ENCODE peak calls at places on chromosomes 7 and 10, in ten cellular contexts. One of them, this sample, is unnamed.
A peak's percentile ranks its signal among the peaks of the same experiment; 100 is the strongest.

GRCh38 chr10:97827778-97828291 is 21.8 kb upstream of the GOLGA7B start:
- DNase-seq in stomach: no peak
- DNase-seq in HCT116: no peak
- DNase-seq in K562: no peak
- DNase-seq in H1: no peak
- DNase-seq in breast epithelium: no peak
- DNase-seq in sigmoid colon: no peak
- DNase-seq in upper lobe of left lung: no peak
- DNase-seq in endothelial cell of umbilical vein: no peak
- DNase-seq in transverse colon: no peak
- DNase-seq in this sample: no peak

GRCh38 chr10:67923551-67923950 is 39.1 kb downstream of the SIRT1 start:
- DNase-seq in stomach: no peak
- DNase-seq in HCT116: no peak
- DNase-seq in K562: no peak
- DNase-seq in H1: no peak
- DNase-seq in breast epithelium: no peak
- DNase-seq in sigmoid colon: no peak
- DNase-seq in upper lobe of left lung: no peak
- DNase-seq in endothelial cell of umbilical vein: no peak
- DNase-seq in transverse colon: no peak
- DNase-seq in this sample: no peak

GRCh38 chr10:26755443-26755903 is 58.0 kb downstream of the PDSS1 start:
- DNase-seq in stomach: no peak
- DNase-seq in HCT116: peak; percentile 16
- DNase-seq in K562: no peak
- DNase-seq in H1: no peak
- DNase-seq in breast epithelium: no peak
- DNase-seq in sigmoid colon: no peak
- DNase-seq in upper lobe of left lung: no peak
- DNase-seq in endothelial cell of umbilical vein: peak; percentile 43
- DNase-seq in transverse colon: no peak
- DNase-seq in this sample: no peak

GRCh38 chr7:36278767-36279171 is 110.9 kb upstream of the ANLN start:
- DNase-seq in stomach: no peak
- DNase-seq in HCT116: no peak
- DNase-seq in K562: no peak
- DNase-seq in H1: no peak
- DNase-seq in breast epithelium: no peak
- DNase-seq in sigmoid colon: peak; percentile 93
- DNase-seq in upper lobe of left lung: no peak
- DNase-seq in endothelial cell of umbilical vein: no peak
- DNase-seq in transverse colon: no peak
- DNase-seq in this sample: peak; percentile 52

GRCh38 chr7:26397786-26398435 is 106.2 kb downstream of the SNX10 start:
- DNase-seq in stomach: no peak
- DNase-seq in HCT116: no peak
- DNase-seq in K562: peak; percentile 46
- DNase-seq in H1: peak; percentile 75
- DNase-seq in breast epithelium: no peak
- DNase-seq in sigmoid colon: no peak
- DNase-seq in upper lobe of left lung: peak; percentile 23
- DNase-seq in endothelial cell of umbilical vein: no peak
- DNase-seq in transverse colon: peak; percentile 37
- DNase-seq in this sample: peak; percentile 20

GRCh38 chr7:39700932-39701331 is 77.6 kb downstream of the RALA start:
- DNase-seq in stomach: no peak
- DNase-seq in HCT116: no peak
- DNase-seq in K562: no peak
- DNase-seq in H1: no peak
- DNase-seq in breast epithelium: peak; percentile 62
- DNase-seq in sigmoid colon: peak; percentile 69
- DNase-seq in upper lobe of left lung: peak; percentile 67
- DNase-seq in endothelial cell of umbilical vein: no peak
- DNase-seq in transverse colon: peak; percentile 35
- DNase-seq in this sample: no peak

GRCh38 chr10:91521444-91521843 is 111.3 kb downstream of the HECTD2 start:
- DNase-seq in stomach: no peak
- DNase-seq in HCT116: no peak
- DNase-seq in K562: no peak
- DNase-seq in H1: no peak
- DNase-seq in breast epithelium: no peak
- DNase-seq in sigmoid colon: no peak
- DNase-seq in upper lobe of left lung: no peak
- DNase-seq in endothelial cell of umbilical vein: no peak
- DNase-seq in transverse colon: no peak
- DNase-seq in this sample: no peak

GRCh38 chr7:50687096-50687495 is 95.6 kb downstream of the GRB10 start:
- DNase-seq in stomach: no peak
- DNase-seq in HCT116: no peak
- DNase-seq in K562: no peak
- DNase-seq in H1: no peak
- DNase-seq in breast epithelium: no peak
- DNase-seq in sigmoid colon: no peak
- DNase-seq in upper lobe of left lung: no peak
- DNase-seq in endothelial cell of umbilical vein: no peak
- DNase-seq in transverse colon: no peak
- DNase-seq in this sample: no peak

GRCh38 chr10:119165171-119166110 is at the start of gene SFXN4:
- DNase-seq in stomach: peak; percentile 83
- DNase-seq in HCT116: peak; percentile 44
- DNase-seq in K562: peak; percentile 83
- DNase-seq in H1: peak; percentile 79
- DNase-seq in breast epithelium: peak; percentile 51
- DNase-seq in sigmoid colon: peak; percentile 89
- DNase-seq in upper lobe of left lung: peak; percentile 85
- DNase-seq in endothelial cell of umbilical vein: peak; percentile 68
- DNase-seq in transverse colon: peak; percentile 85
- DNase-seq in this sample: peak; percentile 67

GRCh38 chr7:121328508-121329459 is at the start of gene WNT16:
- DNase-seq in stomach: no peak
- DNase-seq in HCT116: peak; percentile 74
- DNase-seq in K562: peak; percentile 77
- DNase-seq in H1: peak; percentile 84
- DNase-seq in breast epithelium: no peak
- DNase-seq in sigmoid colon: no peak
- DNase-seq in upper lobe of left lung: no peak
- DNase-seq in endothelial cell of umbilical vein: no peak
- DNase-seq in transverse colon: no peak
- DNase-seq in this sample: no peak

GRCh38 chr7:101160917-101161316 is 4.5 kb downstream of the VGF start:
- DNase-seq in stomach: no peak
- DNase-seq in HCT116: no peak
- DNase-seq in K562: no peak
- DNase-seq in H1: no peak
- DNase-seq in breast epithelium: no peak
- DNase-seq in sigmoid colon: no peak
- DNase-seq in upper lobe of left lung: no peak
- DNase-seq in endothelial cell of umbilical vein: no peak
- DNase-seq in transverse colon: no peak
- DNase-seq in this sample: no peak

GRCh38 chr7:151119902-151120301 is 33.6 kb downstream of the AGAP3 start:
- DNase-seq in stomach: no peak
- DNase-seq in HCT116: no peak
- DNase-seq in K562: no peak
- DNase-seq in H1: no peak
- DNase-seq in breast epithelium: no peak
- DNase-seq in sigmoid colon: no peak
- DNase-seq in upper lobe of left lung: no peak
- DNase-seq in endothelial cell of umbilical vein: no peak
- DNase-seq in transverse colon: no peak
- DNase-seq in this sample: no peak

GRCh38 chr7:151118108-151119054 is 32.1 kb downstream of the AGAP3 start:
- DNase-seq in stomach: no peak
- DNase-seq in HCT116: no peak
- DNase-seq in K562: no peak
- DNase-seq in H1: no peak
- DNase-seq in breast epithelium: no peak
- DNase-seq in sigmoid colon: no peak
- DNase-seq in upper lobe of left lung: no peak
- DNase-seq in endothelial cell of umbilical vein: no peak
- DNase-seq in transverse colon: no peak
- DNase-seq in this sample: no peak

GRCh38 chr7:151117565-151117964 is 31.3 kb downstream of the AGAP3 start:
- DNase-seq in stomach: no peak
- DNase-seq in HCT116: no peak
- DNase-seq in K562: no peak
- DNase-seq in H1: no peak
- DNase-seq in breast epithelium: no peak
- DNase-seq in sigmoid colon: no peak
- DNase-seq in upper lobe of left lung: no peak
- DNase-seq in endothelial cell of umbilical vein: no peak
- DNase-seq in transverse colon: no peak
- DNase-seq in this sample: no peak

GRCh38 chr7:151120896-151121295 is 34.6 kb downstream of the AGAP3 start:
- DNase-seq in stomach: no peak
- DNase-seq in HCT116: no peak
- DNase-seq in K562: no peak
- DNase-seq in H1: no peak
- DNase-seq in breast epithelium: no peak
- DNase-seq in sigmoid colon: no peak
- DNase-seq in upper lobe of left lung: no peak
- DNase-seq in endothelial cell of umbilical vein: no peak
- DNase-seq in transverse colon: no peak
- DNase-seq in this sample: no peak

DNA sequence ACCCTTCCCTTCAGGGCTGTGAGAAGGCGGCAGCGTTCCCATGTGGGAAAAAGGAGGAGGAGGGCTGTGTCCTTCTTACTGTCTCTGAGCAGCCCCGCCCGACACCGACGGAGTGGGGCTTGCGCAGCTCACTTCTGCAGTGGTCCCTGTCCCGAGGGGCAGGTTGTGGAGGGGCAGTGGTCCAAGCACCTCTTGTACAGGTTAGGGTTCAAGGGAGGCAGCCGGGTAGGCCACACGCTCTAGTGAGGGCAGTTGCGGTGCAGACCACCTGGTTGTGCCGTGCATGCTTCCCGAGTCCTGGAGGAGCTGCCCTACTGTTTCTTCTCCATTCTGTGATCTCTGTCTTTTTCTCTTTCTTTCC is 32.8 kb downstream of the AGAP3 start:
- DNase-seq in stomach: no peak
- DNase-seq in HCT116: no peak
- DNase-seq in K562: no peak
- DNase-seq in H1: no peak
- DNase-seq in breast epithelium: no peak
- DNase-seq in sigmoid colon: no peak
- DNase-seq in upper lobe of left lung: no peak
- DNase-seq in endothelial cell of umbilical vein: no peak
- DNase-seq in transverse colon: no peak
- DNase-seq in this sample: no peak
- H3K27ac ChIP-seq in stomach: no peak overlapping the region
- H3K27ac ChIP-seq in HCT116: no peak overlapping the region
- H3K27ac ChIP-seq in K562: no peak overlapping the region
- H3K27ac ChIP-seq in H1: no peak overlapping the region
- H3K27ac ChIP-seq in breast epithelium: no peak overlapping the region
- H3K27ac ChIP-seq in sigmoid colon: no peak overlapping the region
- H3K27ac ChIP-seq in upper lobe of left lung: no peak overlapping the region
- H3K27ac ChIP-seq in endothelial cell of umbilical vein: no peak overlapping the region
- H3K27ac ChIP-seq in transverse colon: no peak overlapping the region
- H3K27ac ChIP-seq in this sample: no peak overlapping the region

GRCh38 chr7:130134106-130134636 is 63.8 kb downstream of the KLHDC10 start:
- DNase-seq in stomach: no peak
- DNase-seq in HCT116: no peak
- DNase-seq in K562: no peak
- DNase-seq in H1: no peak
- DNase-seq in breast epithelium: no peak
- DNase-seq in sigmoid colon: no peak
- DNase-seq in upper lobe of left lung: no peak
- DNase-seq in endothelial cell of umbilical vein: no peak
- DNase-seq in transverse colon: no peak
- DNase-seq in this sample: no peak
- TF ChIP-seq POLR2AphosphoS5 in stomach: no peak
- TF ChIP-seq POLR2AphosphoS5 in HCT116: no peak
- TF ChIP-seq POLR2AphosphoS5 in K562: no peak
- TF ChIP-seq POLR2AphosphoS5 in H1: no peak
- TF ChIP-seq POLR2AphosphoS5 in breast epithelium: no peak
- TF ChIP-seq POLR2AphosphoS5 in sigmoid colon: no peak
- TF ChIP-seq POLR2AphosphoS5 in upper lobe of left lung: no peak
- TF ChIP-seq POLR2AphosphoS5 in endothelial cell of umbilical vein: no peak
- TF ChIP-seq POLR2AphosphoS5 in transverse colon: no peak
- TF ChIP-seq POLR2AphosphoS5 in this sample: no peak

DNA sequence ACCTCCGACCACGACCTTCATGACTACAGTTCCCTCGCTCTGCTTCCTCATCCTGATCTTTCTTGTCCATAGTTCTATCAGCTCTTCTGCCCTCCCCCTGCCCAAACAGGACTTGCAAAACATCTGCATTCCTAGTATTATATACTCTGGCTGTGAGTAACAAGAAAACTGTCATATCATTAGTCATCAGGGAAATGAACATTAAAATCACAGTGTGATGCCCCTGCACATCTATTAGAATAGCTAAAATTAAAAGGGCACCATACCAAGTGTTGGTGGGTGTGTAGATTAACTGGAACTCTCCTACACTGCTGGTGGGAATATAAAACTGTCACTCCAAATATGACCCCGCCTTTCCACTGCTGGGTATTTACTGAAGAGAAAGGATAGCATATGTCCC is 141.8 kb downstream of the C7orf25 start:
- DNase-seq in stomach: no peak
- DNase-seq in HCT116: no peak
- DNase-seq in K562: no peak
- DNase-seq in H1: no peak
- DNase-seq in breast epithelium: no peak
- DNase-seq in sigmoid colon: no peak
- DNase-seq in upper lobe of left lung: no peak
- DNase-seq in endothelial cell of umbilical vein: no peak
- DNase-seq in transverse colon: no peak
- DNase-seq in this sample: no peak
- TF ChIP-seq POLR2A in stomach: no peak
- TF ChIP-seq POLR2A in HCT116: no peak
- TF ChIP-seq POLR2A in K562: no peak
- TF ChIP-seq POLR2A in H1: no peak
- TF ChIP-seq POLR2A in breast epithelium: no peak
- TF ChIP-seq POLR2A in sigmoid colon: no peak
- TF ChIP-seq POLR2A in upper lobe of left lung: no peak
- TF ChIP-seq POLR2A in endothelial cell of umbilical vein: no peak
- TF ChIP-seq POLR2A in transverse colon: no peak
- TF ChIP-seq POLR2A in this sample: no peak

DNA sequence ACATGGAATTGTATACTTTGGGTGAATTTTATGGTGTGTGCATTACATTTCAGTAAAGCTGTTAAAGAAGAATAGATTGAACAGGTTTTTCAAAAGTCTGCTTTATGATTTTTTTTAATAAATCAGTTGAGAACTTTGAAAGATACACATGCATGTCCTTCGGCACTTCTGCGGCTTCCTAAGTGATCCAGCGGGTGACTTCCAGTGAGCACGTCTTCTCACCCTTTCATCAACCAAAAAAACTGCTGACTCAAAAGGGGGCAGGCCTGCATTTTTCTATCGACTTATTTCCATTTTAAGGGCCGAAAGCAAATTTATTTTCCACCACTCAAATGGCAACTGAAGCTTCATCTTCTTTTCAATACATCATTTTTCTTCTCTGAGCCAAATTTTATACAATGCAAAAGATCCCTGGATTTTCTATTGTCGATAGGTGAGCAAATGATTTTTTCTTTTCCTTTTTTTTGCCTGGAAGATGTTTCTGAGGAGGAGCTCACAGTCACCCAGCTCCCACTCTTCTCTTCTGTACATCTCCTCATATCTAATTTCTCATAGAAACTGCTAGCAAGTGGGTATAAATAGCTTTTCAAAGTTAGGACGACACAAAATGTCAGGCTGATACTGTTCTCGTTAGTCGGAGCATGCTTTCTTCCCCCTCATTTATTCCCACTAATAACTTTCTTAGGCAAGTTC is 10.2 kb downstream of the CHST15 start:
- DNase-seq in stomach: no peak
- DNase-seq in HCT116: no peak
- DNase-seq in K562: no peak
- DNase-seq in H1: no peak
- DNase-seq in breast epithelium: no peak
- DNase-seq in sigmoid colon: no peak
- DNase-seq in upper lobe of left lung: no peak
- DNase-seq in endothelial cell of umbilical vein: no peak
- DNase-seq in transverse colon: no peak
- DNase-seq in this sample: no peak
- H3K27ac ChIP-seq in stomach: no peak overlapping the region
- H3K27ac ChIP-seq in HCT116: no peak overlapping the region
- H3K27ac ChIP-seq in K562: no peak overlapping the region
- H3K27ac ChIP-seq in H1: no peak overlapping the region
- H3K27ac ChIP-seq in breast epithelium: peak overlapping the region; percentile 89
- H3K27ac ChIP-seq in sigmoid colon: no peak overlapping the region
- H3K27ac ChIP-seq in upper lobe of left lung: no peak overlapping the region
- H3K27ac ChIP-seq in endothelial cell of umbilical vein: no peak overlapping the region
- H3K27ac ChIP-seq in transverse colon: no peak overlapping the region
- H3K27ac ChIP-seq in this sample: no peak overlapping the region